ENCODE peak calls at places on chromosomes 2 and 18, in nine cellular contexts. One of them, this sample, is unnamed.

GRCh38 chr2:72757177-72757775 is 68.6 kb downstream of the EXOC6B start:
- DNase-seq in endothelial cell: peak; percentile 23
- DNase-seq in lower leg skin: no peak
- DNase-seq in nephron progenitor cell: peak; percentile 5
- DNase-seq in KBM-7: no peak
- DNase-seq in activated naive CD4-positive, alpha-beta T cell: no peak
- DNase-seq in NCI-H524: peak; percentile 21
- DNase-seq in dorsolateral prefrontal cortex: no peak
- DNase-seq in NCI-H1417: no peak
- DNase-seq in this sample: peak; percentile 30

GRCh38 chr2:110881908-110882307 is 149.5 kb downstream of the ACOXL start:
- DNase-seq in dorsolateral prefrontal cortex: no peak
- DNase-seq in endothelial cell: no peak
- DNase-seq in activated naive CD4-positive, alpha-beta T cell: no peak
- DNase-seq in lower leg skin: no peak
- DNase-seq in KBM-7: no peak
- DNase-seq in NCI-H1417: no peak
- DNase-seq in nephron progenitor cell: no peak
- DNase-seq in NCI-H524: no peak
- DNase-seq in this sample: no peak

GRCh38 chr18:62773691-62774090 is 58.4 kb downstream of the PHLPP1 start:
- DNase-seq in nephron progenitor cell: no peak
- DNase-seq in KBM-7: no peak
- DNase-seq in activated naive CD4-positive, alpha-beta T cell: no peak
- DNase-seq in lower leg skin: no peak
- DNase-seq in NCI-H1417: no peak
- DNase-seq in NCI-H524: no peak
- DNase-seq in endothelial cell: no peak
- DNase-seq in dorsolateral prefrontal cortex: no peak
- DNase-seq in this sample: no peak

GRCh38 chr2:172924070-172924469 is 151.6 kb upstream of the MAP3K20 start:
- DNase-seq in lower leg skin: no peak
- DNase-seq in NCI-H1417: no peak
- DNase-seq in NCI-H524: no peak
- DNase-seq in dorsolateral prefrontal cortex: no peak
- DNase-seq in activated naive CD4-positive, alpha-beta T cell: no peak
- DNase-seq in KBM-7: no peak
- DNase-seq in endothelial cell: no peak
- DNase-seq in nephron progenitor cell: no peak
- DNase-seq in this sample: no peak

GRCh38 chr18:22558945-22559385 is 141.2 kb upstream of the CTAGE1 start:
- DNase-seq in NCI-H1417: peak; percentile 3
- DNase-seq in endothelial cell: peak; percentile 49
- DNase-seq in KBM-7: no peak
- DNase-seq in activated naive CD4-positive, alpha-beta T cell: no peak
- DNase-seq in NCI-H524: peak; percentile 24
- DNase-seq in lower leg skin: no peak
- DNase-seq in dorsolateral prefrontal cortex: no peak
- DNase-seq in nephron progenitor cell: peak; percentile 58
- DNase-seq in this sample: peak; percentile 75

GRCh38 chr2:200479617-200480292 is 30.1 kb downstream of the KCTD18 start:
- DNase-seq in activated naive CD4-positive, alpha-beta T cell: no peak
- DNase-seq in NCI-H524: no peak
- DNase-seq in dorsolateral prefrontal cortex: no peak
- DNase-seq in NCI-H1417: no peak
- DNase-seq in lower leg skin: no peak
- DNase-seq in KBM-7: no peak
- DNase-seq in endothelial cell: no peak
- DNase-seq in nephron progenitor cell: no peak
- DNase-seq in this sample: peak; percentile 82

GRCh38 chr2:73028841-73029240 is 42.7 kb downstream of the SFXN5 start:
- DNase-seq in NCI-H1417: no peak
- DNase-seq in lower leg skin: no peak
- DNase-seq in endothelial cell: no peak
- DNase-seq in dorsolateral prefrontal cortex: no peak
- DNase-seq in nephron progenitor cell: peak; percentile 50
- DNase-seq in KBM-7: no peak
- DNase-seq in activated naive CD4-positive, alpha-beta T cell: no peak
- DNase-seq in NCI-H524: peak; percentile 55
- DNase-seq in this sample: no peak

GRCh38 chr2:119049968-119050657 is 108.1 kb downstream of the MARCO start:
- DNase-seq in lower leg skin: peak; percentile 68
- DNase-seq in nephron progenitor cell: peak; percentile 17
- DNase-seq in endothelial cell: peak; percentile 53
- DNase-seq in dorsolateral prefrontal cortex: no peak
- DNase-seq in KBM-7: peak; percentile 65
- DNase-seq in NCI-H524: peak; percentile 61
- DNase-seq in activated naive CD4-positive, alpha-beta T cell: no peak
- DNase-seq in NCI-H1417: peak; percentile 41
- DNase-seq in this sample: no peak

GRCh38 chr2:181138816-181139215 is 158.4 kb downstream of the UBE2E3 start:
- DNase-seq in nephron progenitor cell: no peak
- DNase-seq in endothelial cell: no peak
- DNase-seq in KBM-7: no peak
- DNase-seq in dorsolateral prefrontal cortex: no peak
- DNase-seq in lower leg skin: no peak
- DNase-seq in NCI-H524: no peak
- DNase-seq in NCI-H1417: no peak
- DNase-seq in activated naive CD4-positive, alpha-beta T cell: no peak
- DNase-seq in this sample: no peak

GRCh38 chr2:141496805-141497204 is 634.0 kb downstream of the LRP1B start:
- DNase-seq in KBM-7: peak; percentile 10
- DNase-seq in NCI-H1417: no peak
- DNase-seq in nephron progenitor cell: no peak
- DNase-seq in NCI-H524: no peak
- DNase-seq in activated naive CD4-positive, alpha-beta T cell: no peak
- DNase-seq in lower leg skin: no peak
- DNase-seq in endothelial cell: no peak
- DNase-seq in dorsolateral prefrontal cortex: no peak
- DNase-seq in this sample: no peak

GRCh38 chr2:57893347-57893746 is 153.3 kb upstream of the VRK2 start:
- DNase-seq in lower leg skin: no peak
- DNase-seq in activated naive CD4-positive, alpha-beta T cell: no peak
- DNase-seq in NCI-H1417: no peak
- DNase-seq in KBM-7: no peak
- DNase-seq in NCI-H524: no peak
- DNase-seq in dorsolateral prefrontal cortex: no peak
- DNase-seq in endothelial cell: no peak
- DNase-seq in nephron progenitor cell: no peak
- DNase-seq in this sample: no peak

GRCh38 chr18:27901424-27902226 is 275.3 kb downstream of the CDH2 start:
- DNase-seq in activated naive CD4-positive, alpha-beta T cell: no peak
- DNase-seq in NCI-H1417: no peak
- DNase-seq in nephron progenitor cell: no peak
- DNase-seq in lower leg skin: no peak
- DNase-seq in dorsolateral prefrontal cortex: no peak
- DNase-seq in KBM-7: no peak
- DNase-seq in endothelial cell: no peak
- DNase-seq in NCI-H524: no peak
- DNase-seq in this sample: no peak

GRCh38 chr2:40329739-40330047 is 122.2 kb downstream of the SLC8A1 start:
- DNase-seq in lower leg skin: no peak
- DNase-seq in activated naive CD4-positive, alpha-beta T cell: no peak
- DNase-seq in KBM-7: no peak
- DNase-seq in NCI-H524: no peak
- DNase-seq in NCI-H1417: no peak
- DNase-seq in dorsolateral prefrontal cortex: no peak
- DNase-seq in endothelial cell: no peak
- DNase-seq in nephron progenitor cell: no peak
- DNase-seq in this sample: no peak

GRCh38 chr2:46991985-46992384 is 76.4 kb upstream of the MCFD2 start:
- DNase-seq in dorsolateral prefrontal cortex: no peak
- DNase-seq in endothelial cell: no peak
- DNase-seq in NCI-H1417: no peak
- DNase-seq in nephron progenitor cell: no peak
- DNase-seq in lower leg skin: no peak
- DNase-seq in KBM-7: no peak
- DNase-seq in activated naive CD4-positive, alpha-beta T cell: no peak
- DNase-seq in NCI-H524: no peak
- DNase-seq in this sample: no peak

GRCh38 chr18:35590935-35591334 is 9.4 kb downstream of the GALNT1 start:
- DNase-seq in endothelial cell: no peak
- DNase-seq in NCI-H524: no peak
- DNase-seq in NCI-H1417: no peak
- DNase-seq in nephron progenitor cell: no peak
- DNase-seq in dorsolateral prefrontal cortex: no peak
- DNase-seq in lower leg skin: no peak
- DNase-seq in activated naive CD4-positive, alpha-beta T cell: no peak
- DNase-seq in KBM-7: no peak
- DNase-seq in this sample: no peak

GRCh38 chr2:30155202-30155601 is 8.4 kb downstream of the YPEL5 start:
- DNase-seq in nephron progenitor cell: no peak
- DNase-seq in endothelial cell: no peak
- DNase-seq in dorsolateral prefrontal cortex: no peak
- DNase-seq in KBM-7: no peak
- DNase-seq in lower leg skin: no peak
- DNase-seq in NCI-H1417: no peak
- DNase-seq in activated naive CD4-positive, alpha-beta T cell: no peak
- DNase-seq in NCI-H524: no peak
- DNase-seq in this sample: peak; percentile 38

GRCh38 chr2:133109772-133110171 is 439.8 kb upstream of the LYPD1 start:
- DNase-seq in nephron progenitor cell: no peak
- DNase-seq in KBM-7: no peak
- DNase-seq in NCI-H1417: no peak
- DNase-seq in NCI-H524: no peak
- DNase-seq in dorsolateral prefrontal cortex: no peak
- DNase-seq in lower leg skin: no peak
- DNase-seq in activated naive CD4-positive, alpha-beta T cell: no peak
- DNase-seq in endothelial cell: no peak
- DNase-seq in this sample: peak; percentile 88

GRCh38 chr2:47725808-47726207 is 57.1 kb upstream of the MSH6 start:
- DNase-seq in dorsolateral prefrontal cortex: no peak
- DNase-seq in endothelial cell: no peak
- DNase-seq in lower leg skin: peak; percentile 14
- DNase-seq in KBM-7: no peak
- DNase-seq in NCI-H1417: no peak
- DNase-seq in activated naive CD4-positive, alpha-beta T cell: no peak
- DNase-seq in nephron progenitor cell: no peak
- DNase-seq in NCI-H524: no peak
- DNase-seq in this sample: no peak

GRCh38 chr2:148875387-148876051 is 492 bp downstream of the KIF5C start:
- DNase-seq in KBM-7: no peak
- DNase-seq in NCI-H1417: no peak
- DNase-seq in endothelial cell: no peak
- DNase-seq in lower leg skin: no peak
- DNase-seq in NCI-H524: peak; percentile 43
- DNase-seq in nephron progenitor cell: peak; percentile 20
- DNase-seq in activated naive CD4-positive, alpha-beta T cell: no peak
- DNase-seq in dorsolateral prefrontal cortex: no peak
- DNase-seq in this sample: no peak

GRCh38 chr2:205822578-205822977 is 140.3 kb downstream of the NRP2 start:
- DNase-seq in KBM-7: no peak
- DNase-seq in NCI-H1417: no peak
- DNase-seq in activated naive CD4-positive, alpha-beta T cell: no peak
- DNase-seq in dorsolateral prefrontal cortex: no peak
- DNase-seq in endothelial cell: no peak
- DNase-seq in lower leg skin: no peak
- DNase-seq in NCI-H524: no peak
- DNase-seq in nephron progenitor cell: no peak
- DNase-seq in this sample: peak; percentile 17

GRCh38 chr2:28810384-28811285 is at the start of gene SPDYA:
- DNase-seq in NCI-H1417: no peak
- DNase-seq in endothelial cell: peak; percentile 84
- DNase-seq in lower leg skin: peak; percentile 89
- DNase-seq in nephron progenitor cell: peak; percentile 81
- DNase-seq in KBM-7: no peak
- DNase-seq in NCI-H524: peak; percentile 86
- DNase-seq in dorsolateral prefrontal cortex: peak; percentile 35
- DNase-seq in activated naive CD4-positive, alpha-beta T cell: peak; percentile 50
- DNase-seq in this sample: peak; percentile 71

GRCh38 chr2:29336741-29337340 is 221.6 kb downstream of the CLIP4 start:
- DNase-seq in dorsolateral prefrontal cortex: no peak
- DNase-seq in endothelial cell: no peak
- DNase-seq in NCI-H524: peak; percentile 62
- DNase-seq in nephron progenitor cell: no peak
- DNase-seq in NCI-H1417: peak; percentile 43
- DNase-seq in lower leg skin: no peak
- DNase-seq in activated naive CD4-positive, alpha-beta T cell: no peak
- DNase-seq in KBM-7: no peak
- DNase-seq in this sample: no peak

GRCh38 chr2:190723397-190724090 is 74.7 kb downstream of the NAB1 start:
- DNase-seq in dorsolateral prefrontal cortex: no peak
- DNase-seq in activated naive CD4-positive, alpha-beta T cell: no peak
- DNase-seq in NCI-H524: no peak
- DNase-seq in lower leg skin: no peak
- DNase-seq in endothelial cell: no peak
- DNase-seq in nephron progenitor cell: no peak
- DNase-seq in NCI-H1417: no peak
- DNase-seq in KBM-7: no peak
- DNase-seq in this sample: no peak

GRCh38 chr2:16727256-16727655 is 61.6 kb upstream of the CYRIA start:
- DNase-seq in activated naive CD4-positive, alpha-beta T cell: no peak
- DNase-seq in KBM-7: peak; percentile 13
- DNase-seq in nephron progenitor cell: no peak
- DNase-seq in endothelial cell: no peak
- DNase-seq in dorsolateral prefrontal cortex: no peak
- DNase-seq in NCI-H1417: no peak
- DNase-seq in NCI-H524: no peak
- DNase-seq in lower leg skin: no peak
- DNase-seq in this sample: no peak

GRCh38 chr2:189022002-189022401 is 47.8 kb downstream of the COL3A1 start:
- DNase-seq in nephron progenitor cell: no peak
- DNase-seq in endothelial cell: no peak
- DNase-seq in lower leg skin: no peak
- DNase-seq in KBM-7: no peak
- DNase-seq in activated naive CD4-positive, alpha-beta T cell: no peak
- DNase-seq in dorsolateral prefrontal cortex: no peak
- DNase-seq in NCI-H524: no peak
- DNase-seq in NCI-H1417: no peak
- DNase-seq in this sample: peak; percentile 85

GRCh38 chr2:225429718-225430117 is 30.2 kb downstream of the NYAP2 start:
- DNase-seq in KBM-7: no peak
- DNase-seq in activated naive CD4-positive, alpha-beta T cell: no peak
- DNase-seq in NCI-H524: peak; percentile 66
- DNase-seq in lower leg skin: no peak
- DNase-seq in NCI-H1417: peak; percentile 21
- DNase-seq in dorsolateral prefrontal cortex: peak; percentile 24
- DNase-seq in nephron progenitor cell: peak; percentile 4
- DNase-seq in endothelial cell: no peak
- DNase-seq in this sample: peak; percentile 4

GRCh38 chr2:86232373-86232784 is 33.1 kb downstream of the MRPL35 start:
- DNase-seq in lower leg skin: no peak
- DNase-seq in NCI-H524: no peak
- DNase-seq in activated naive CD4-positive, alpha-beta T cell: no peak
- DNase-seq in endothelial cell: no peak
- DNase-seq in KBM-7: no peak
- DNase-seq in nephron progenitor cell: no peak
- DNase-seq in NCI-H1417: no peak
- DNase-seq in dorsolateral prefrontal cortex: no peak
- DNase-seq in this sample: no peak

GRCh38 chr2:1480671-1481076 is 67.4 kb downstream of the TPO start:
- DNase-seq in activated naive CD4-positive, alpha-beta T cell: no peak
- DNase-seq in NCI-H1417: no peak
- DNase-seq in dorsolateral prefrontal cortex: no peak
- DNase-seq in endothelial cell: no peak
- DNase-seq in lower leg skin: peak; percentile 74
- DNase-seq in KBM-7: no peak
- DNase-seq in nephron progenitor cell: no peak
- DNase-seq in NCI-H524: no peak
- DNase-seq in this sample: peak; percentile 24

GRCh38 chr2:17588031-17588430 is 47.5 kb downstream of the VSNL1 start:
- DNase-seq in endothelial cell: no peak
- DNase-seq in nephron progenitor cell: no peak
- DNase-seq in KBM-7: no peak
- DNase-seq in dorsolateral prefrontal cortex: no peak
- DNase-seq in activated naive CD4-positive, alpha-beta T cell: no peak
- DNase-seq in NCI-H1417: no peak
- DNase-seq in lower leg skin: no peak
- DNase-seq in NCI-H524: no peak
- DNase-seq in this sample: no peak

GRCh38 chr2:85342156-85342555 is 12.2 kb downstream of the RETSAT start:
- DNase-seq in NCI-H1417: no peak
- DNase-seq in nephron progenitor cell: no peak
- DNase-seq in endothelial cell: no peak
- DNase-seq in KBM-7: no peak
- DNase-seq in dorsolateral prefrontal cortex: no peak
- DNase-seq in activated naive CD4-positive, alpha-beta T cell: no peak
- DNase-seq in lower leg skin: no peak
- DNase-seq in NCI-H524: no peak
- DNase-seq in this sample: no peak

This sample was measured in EL.